ENCODE peak calls at places on chromosome 22, in four cellular contexts. Z is suprapubic skin, B is GM23338, Q is endothelial cell of umbilical vein. M is an unnamed sample. For H3K4me1, the result is how much of the 10 kb centered on the place peaks cover.

GRCh38 chr22:41411021-41411851 is 29.5 kb downstream of the TEF start:
- DNase-seq in Z (no peak), B (no peak), Q (no peak), M (no peak)

GRCh38 chr22:48541401-48542098 is 1286.1 kb downstream of the BRD1 start:
- DNase-seq in Z (no peak), B (no peak), Q (no peak), M (no peak)

GRCh38 chr22:17952273-17952801 is 72.0 kb downstream of the MICAL3 start:
- DNase-seq in Z (peak), B (no peak), Q (no peak), M (no peak)

GRCh38 chr22:35257321-35258143 is at the start of gene HMGXB4:
- DNase-seq in Z (peak), B (peak), Q (peak), M (no peak)

GRCh38 chr22:41094036-41094435 is 1.6 kb downstream of the EP300 start:
- DNase-seq in Z (no peak), B (peak), Q (peak), M (no peak)

GRCh38 chr22:33829549-33830280 is 90.6 kb downstream of the LARGE1 start:
- DNase-seq in Z (no peak), B (peak), Q (no peak), M (no peak)

GRCh38 chr22:48939441-48940265 is 888.0 kb downstream of the BRD1 start:
- DNase-seq in Z (peak), B (no peak), Q (no peak), M (peak)

GRCh38 chr22:25054943-25055511 is 102.5 kb downstream of the KIAA1671 start:
- DNase-seq in Z (no peak), B (no peak), Q (peak), M (no peak)

GRCh38 chr22:42803454-42803853 is 53.6 kb downstream of the ARFGAP3 start:
- DNase-seq in Z (peak), B (no peak), Q (no peak), M (no peak)

GRCh38 chr22:48867891-48868290 is 959.8 kb downstream of the BRD1 start:
- DNase-seq in Z (no peak), B (no peak), Q (no peak), M (no peak)

GRCh38 chr22:41910599-41911291 is 4.1 kb downstream of the SHISA8 start:
- DNase-seq in Z (no peak), B (peak), Q (no peak), M (no peak)

GRCh38 chr22:44166877-44167276 is 13.8 kb upstream of the PARVG start:
- DNase-seq in Z (no peak), B (no peak), Q (no peak), M (no peak)

GRCh38 chr22:26161746-26162145 is 7.5 kb upstream of the SEZ6L start:
- DNase-seq in Z (no peak), B (no peak), Q (no peak), M (no peak)

GRCh38 chr22:30427871-30428270 is 2.3 kb downstream of the MTFP1 start:
- DNase-seq in Z (no peak), B (no peak), Q (no peak), M (no peak)

GRCh38 chr22:45082795-45083194 is 73.0 kb upstream of the PHF21B start:
- DNase-seq in Z (no peak), B (peak), Q (no peak), M (no peak)

GRCh38 chr22:43270314-43270908 is 72.8 kb downstream of the SCUBE1 start:
- DNase-seq in Z (no peak), B (peak), Q (no peak), M (no peak)

GRCh38 chr22:29765905-29766631 is 739 bp downstream of the ZMAT5 start:
- DNase-seq in Z (no peak), B (no peak), Q (no peak), M (no peak)

GRCh38 chr22:20587206-20587958 is 80.0 kb downstream of the MED15 start:
- DNase-seq in Z (no peak), B (no peak), Q (no peak), M (no peak)

GRCh38 chr22:35330258-35330861 is 30.7 kb downstream of the TOM1 start:
- DNase-seq in Z (peak), B (no peak), Q (peak), M (no peak)

GRCh38 chr22:25364281-25364680 is 144.8 kb downstream of the CRYBB2 start:
- DNase-seq in Z (peak), B (no peak), Q (no peak), M (no peak)

GRCh38 chr22:16781074-16781763 is 44.0 kb downstream of the XKR3 start:
- DNase-seq in Z (no peak), B (no peak), Q (no peak), M (no peak)

GRCh38 chr22:28027453-28028448 is 108.7 kb upstream of the PITPNB start:
- DNase-seq in Z (no peak), B (no peak), Q (peak), M (no peak)

GRCh38 chr22:17120281-17120680 is 879 bp downstream of the TMEM121B start:
- DNase-seq in Z (no peak), B (peak), Q (peak), M (no peak)

GRCh38 chr22:31952094-31952401 is 7.7 kb downstream of the YWHAH start:
- DNase-seq in Z (no peak), B (no peak), Q (peak), M (no peak)

GRCh38 chr22:44409211-44409648 is 88.8 kb downstream of the RTL6 start:
- DNase-seq in Z (no peak), B (no peak), Q (no peak), M (no peak)

GRCh38 chr22:29408925-29409324 is 20.6 kb upstream of the AP1B1 start:
- DNase-seq in Z (no peak), B (no peak), Q (no peak), M (no peak)

GRCh38 chr22:41905411-41906202 is 9.3 kb downstream of the SHISA8 start:
- DNase-seq in Z (no peak), B (no peak), Q (no peak), M (no peak)

GRCh38 chr22:46454233-46454909 is 83.0 kb downstream of the CELSR1 start:
- DNase-seq in Z (no peak), B (no peak), Q (no peak), M (no peak)

GRCh38 chr22:46453006-46453828 is 84.2 kb downstream of the CELSR1 start:
- DNase-seq in Z (no peak), B (no peak), Q (no peak), M (no peak)

GRCh38 chr22:46453829-46454220 is 83.6 kb downstream of the CELSR1 start:
- DNase-seq in Z (no peak), B (no peak), Q (no peak), M (no peak)

GRCh38 chr22:46455453-46455852 is 82.0 kb downstream of the CELSR1 start:
- DNase-seq in Z (no peak), B (no peak), Q (no peak), M (no peak)

GRCh38 chr22:46454910-46455269 is 82.5 kb downstream of the CELSR1 start:
- DNase-seq in Z (no peak), B (no peak), Q (no peak), M (no peak)
- TF ChIP-seq POLR2AphosphoS5 in Z (no peak), B (no peak), Q (no peak), M (peak)

DNA sequence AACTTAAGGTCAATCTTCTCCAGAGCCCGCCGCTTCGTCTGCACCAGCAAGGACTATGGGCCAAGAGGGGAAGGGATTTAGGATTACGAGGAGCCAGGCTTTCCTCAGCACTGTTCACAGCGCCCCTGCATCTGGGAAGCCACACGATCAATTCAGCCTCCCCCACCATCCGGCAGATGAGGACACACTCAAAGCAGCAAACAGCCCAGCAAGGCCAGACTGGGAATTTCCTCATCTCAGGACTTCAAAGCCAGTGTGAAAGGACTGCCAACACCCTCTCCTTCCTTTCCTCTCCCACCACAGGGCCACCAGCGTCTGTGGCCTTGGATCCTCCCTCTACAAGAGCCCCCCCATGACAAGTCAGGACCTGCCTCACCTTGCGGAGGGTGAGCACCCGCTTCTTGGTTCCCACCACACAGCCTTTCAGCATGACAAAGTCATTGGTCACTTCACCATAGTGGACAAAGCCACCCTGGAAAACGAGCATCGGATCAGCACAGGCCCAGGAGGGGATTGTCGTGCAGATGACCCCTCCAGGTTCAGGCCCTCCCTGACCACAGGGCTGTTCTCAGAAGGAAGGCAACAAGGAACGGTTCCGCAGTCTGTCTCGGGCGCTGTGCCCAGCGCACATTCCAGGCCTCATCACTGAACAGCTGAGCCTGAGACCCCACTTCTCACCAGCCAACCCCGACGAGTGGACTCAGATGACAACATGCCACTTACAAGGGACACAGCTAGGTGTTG is 6.0 kb downstream of the RPL3 start:
- DNase-seq in Z (no peak), B (no peak), Q (no peak), M (no peak)
- H3K4me1 ChIP-seq in Z (half or more), B (half or more), Q (under half), M (half or more)

DNA sequence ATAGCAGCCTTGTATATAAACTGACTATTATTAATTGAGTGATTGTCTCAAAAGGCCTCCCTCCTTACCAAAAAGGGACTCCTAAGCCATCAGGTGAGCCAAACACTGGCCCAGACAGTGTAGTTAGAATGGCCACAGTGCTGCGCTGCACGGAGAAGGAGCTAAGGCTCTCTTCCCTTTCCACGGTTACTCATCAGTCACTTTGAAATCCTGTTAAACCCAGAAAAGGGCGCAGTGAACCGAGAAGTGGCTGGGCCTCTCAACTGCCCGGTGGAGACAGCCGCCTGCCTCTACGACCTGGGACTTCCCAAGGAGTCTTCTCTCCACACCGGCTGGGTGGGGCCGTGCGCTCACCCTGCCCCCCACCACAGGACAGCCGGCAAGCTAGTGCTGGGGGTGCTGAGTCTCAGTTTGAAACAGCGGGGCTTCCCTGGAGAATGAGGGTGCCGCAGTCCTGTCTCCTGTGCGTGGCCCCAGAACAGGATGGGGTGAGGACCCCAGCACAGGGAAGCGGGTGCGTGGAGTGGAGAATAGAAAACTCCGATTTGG is 1.3 kb downstream of the MYH9 start:
- DNase-seq in Z (no peak), B (no peak), Q (peak), M (no peak)
- TF ChIP-seq POLR2AphosphoS5 in Z (no peak), B (no peak), Q (peak), M (no peak)

GRCh38 chr22:23786261-23786710 is 480 bp upstream of the SMARCB1 start:
- DNase-seq in Z (no peak), B (no peak), Q (no peak), M (no peak)

GRCh38 chr22:23789121-23789520 is 2.4 kb downstream of the SMARCB1 start:
- DNase-seq in Z (no peak), B (peak), Q (no peak), M (no peak)

GRCh38 chr22:23786752-23787599 is at the start of gene SMARCB1:
- DNase-seq in Z (peak), B (peak), Q (peak), M (no peak)

GRCh38 chr22:23787600-23787896 is 782 bp downstream of the SMARCB1 start:
- DNase-seq in Z (no peak), B (no peak), Q (no peak), M (no peak)

GRCh38 chr22:23787910-23788309 is 1.1 kb downstream of the SMARCB1 start:
- DNase-seq in Z (no peak), B (no peak), Q (no peak), M (no peak)
- H3K4me1 ChIP-seq in Z (half or more), B (under half), Q (under half), M (half or more)

GRCh38 chr22:23294221-23294620 is 113.9 kb downstream of the BCR start:
- DNase-seq in Z (no peak), B (no peak), Q (no peak), M (no peak)
- TF ChIP-seq POLR2AphosphoS5 in Z (no peak), B (no peak), Q (no peak), M (no peak)

DNA sequence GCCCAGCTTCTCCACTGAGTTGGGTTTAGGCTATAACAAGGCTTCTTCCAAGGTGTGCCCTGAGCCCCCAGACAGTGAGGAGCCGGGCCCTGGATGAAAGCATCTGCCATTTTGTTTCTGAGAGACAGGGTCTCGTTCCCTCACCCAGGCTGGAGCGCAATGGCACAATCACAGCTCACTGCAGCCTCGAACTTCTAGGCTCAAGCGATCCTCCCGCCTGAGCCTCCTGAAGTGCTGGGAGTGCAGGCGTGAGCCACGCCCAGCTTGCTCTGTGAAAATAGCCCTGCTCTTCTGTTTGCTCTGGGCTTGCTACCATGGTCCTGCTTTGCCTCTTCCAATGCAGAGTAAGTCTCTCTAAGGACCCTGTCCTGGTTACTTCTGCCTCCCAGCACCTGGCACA is 6.7 kb downstream of the DENND6B start:
- DNase-seq in Z (no peak), B (no peak), Q (no peak), M (no peak)
- H3K4me1 ChIP-seq in Z (under half), B (under half), Q (under half), M (under half)

GRCh38 chr22:19447388-19448075 is at the start of gene C22orf39:
- DNase-seq in Z (peak), B (peak), Q (peak), M (no peak)

GRCh38 chr22:19448739-19449421 is 1.4 kb upstream of the C22orf39 start:
- DNase-seq in Z (no peak), B (no peak), Q (no peak), M (no peak)

GRCh38 chr22:19449422-19449767 is 1.9 kb upstream of the C22orf39 start:
- DNase-seq in Z (no peak), B (no peak), Q (no peak), M (no peak)

GRCh38 chr22:19446603-19447387 is 716 bp downstream of the C22orf39 start:
- DNase-seq in Z (no peak), B (peak), Q (no peak), M (no peak)

GRCh38 chr22:19448076-19448607 is 631 bp upstream of the C22orf39 start:
- DNase-seq in Z (no peak), B (peak), Q (no peak), M (no peak)
- TF ChIP-seq POLR2AphosphoS5 in Z (no peak), B (no peak), Q (no peak), M (no peak)